ENCODE peak calls at places on chromosome 22, in nine cellular contexts. K, S, A, I, W, M, R, X and T are unnamed samples.

GRCh38 chr22:49954354-49954753 is 6.2 kb upstream of the PIM3 start:
- DNase-seq in K (no peak), S (no peak), A (no peak), I (no peak), W (no peak), M (no peak), R (no peak), X (no peak), T (no peak)

GRCh38 chr22:46337870-46338269 is 2.4 kb downstream of the TRMU start:
- DNase-seq in K (no peak), S (no peak), A (no peak), I (no peak), W (no peak), M (no peak), R (no peak), X (no peak), T (no peak)

GRCh38 chr22:33579448-33580093 is 340.7 kb downstream of the LARGE1 start:
- DNase-seq in K (peak), S (no peak), A (peak), I (peak), W (peak), M (peak), R (peak), X (peak), T (peak)

GRCh38 chr22:44338183-44338812 is 25.5 kb upstream of the SHISAL1 start:
- DNase-seq in K (no peak), S (no peak), A (no peak), I (no peak), W (no peak), M (no peak), R (no peak), X (peak), T (no peak)

GRCh38 chr22:35734517-35734827 is 16.8 kb downstream of the APOL5 start:
- DNase-seq in K (no peak), S (no peak), A (no peak), I (no peak), W (no peak), M (no peak), R (no peak), X (no peak), T (no peak)

GRCh38 chr22:37173709-37174108 is 14.3 kb downstream of the C1QTNF6 start:
- DNase-seq in K (no peak), S (no peak), A (peak), I (no peak), W (no peak), M (no peak), R (no peak), X (peak), T (no peak)

GRCh38 chr22:26846645-26847044 is 189.3 kb downstream of the MIAT start:
- DNase-seq in K (no peak), S (no peak), A (no peak), I (no peak), W (no peak), M (no peak), R (no peak), X (no peak), T (no peak)

GRCh38 chr22:29635734-29636357 is 32.4 kb downstream of the NF2 start:
- DNase-seq in K (peak), S (no peak), A (no peak), I (no peak), W (peak), M (peak), R (no peak), X (no peak), T (peak)

GRCh38 chr22:35349368-35349703 is 31.6 kb upstream of the HMOX1 start:
- DNase-seq in K (no peak), S (no peak), A (no peak), I (no peak), W (no peak), M (no peak), R (no peak), X (no peak), T (no peak)

GRCh38 chr22:42937164-42937854 is 77.6 kb downstream of the PACSIN2 start:
- DNase-seq in K (no peak), S (peak), A (peak), I (no peak), W (peak), M (peak), R (peak), X (peak), T (no peak)

GRCh38 chr22:20107951-20108756 is 7.8 kb upstream of the RANBP1 start:
- DNase-seq in K (no peak), S (no peak), A (no peak), I (no peak), W (no peak), M (no peak), R (no peak), X (no peak), T (no peak)

GRCh38 chr22:25448435-25449051 is 115.9 kb upstream of the GRK3 start:
- DNase-seq in K (no peak), S (no peak), A (no peak), I (no peak), W (peak), M (no peak), R (no peak), X (no peak), T (no peak)

GRCh38 chr22:46513908-46514550 is 23.4 kb downstream of the CELSR1 start:
- DNase-seq in K (no peak), S (no peak), A (no peak), I (no peak), W (peak), M (no peak), R (no peak), X (no peak), T (no peak)

GRCh38 chr22:20867179-20868099 is 8.6 kb downstream of the SNAP29 start:
- DNase-seq in K (no peak), S (no peak), A (peak), I (no peak), W (no peak), M (no peak), R (peak), X (peak), T (no peak)

GRCh38 chr22:32707971-32708370 is 93.5 kb upstream of the TIMP3 start:
- DNase-seq in K (no peak), S (no peak), A (no peak), I (no peak), W (no peak), M (no peak), R (no peak), X (no peak), T (no peak)

GRCh38 chr22:20238567-20239062 is 29.5 kb downstream of the RTN4R start:
- DNase-seq in K (peak), S (no peak), A (no peak), I (peak), W (peak), M (peak), R (peak), X (no peak), T (no peak)

GRCh38 chr22:49930596-49931412 is 12.4 kb downstream of the CRELD2 start:
- DNase-seq in K (peak), S (no peak), A (peak), I (no peak), W (peak), M (no peak), R (peak), X (no peak), T (no peak)

GRCh38 chr22:39117585-39118191 is 20.6 kb downstream of the APOBEC3H start:
- DNase-seq in K (peak), S (no peak), A (no peak), I (peak), W (peak), M (no peak), R (no peak), X (peak), T (peak)

GRCh38 chr22:17724678-17725464 is 49.4 kb downstream of the BID start:
- DNase-seq in K (no peak), S (no peak), A (no peak), I (no peak), W (no peak), M (no peak), R (no peak), X (no peak), T (no peak)

GRCh38 chr22:49719046-49719445 is 108.6 kb downstream of the BRD1 start:
- DNase-seq in K (no peak), S (no peak), A (no peak), I (no peak), W (no peak), M (no peak), R (no peak), X (no peak), T (no peak)

GRCh38 chr22:17198188-17199130 is 20.8 kb downstream of the ADA2 start:
- DNase-seq in K (no peak), S (no peak), A (no peak), I (no peak), W (no peak), M (no peak), R (peak), X (no peak), T (no peak)

GRCh38 chr22:27129266-27129665 is 471.9 kb downstream of the MIAT start:
- DNase-seq in K (peak), S (no peak), A (no peak), I (no peak), W (peak), M (no peak), R (no peak), X (no peak), T (no peak)

GRCh38 chr22:38872831-38873248 is 824 bp upstream of the CBX6 start:
- DNase-seq in K (no peak), S (no peak), A (peak), I (no peak), W (no peak), M (no peak), R (peak), X (peak), T (no peak)

GRCh38 chr22:21760640-21761039 is 25.0 kb upstream of the YPEL1 start:
- DNase-seq in K (no peak), S (peak), A (no peak), I (no peak), W (peak), M (no peak), R (no peak), X (no peak), T (peak)

GRCh38 chr22:44952863-44953790 is 56.7 kb downstream of the PHF21B start:
- DNase-seq in K (peak), S (no peak), A (no peak), I (no peak), W (no peak), M (no peak), R (no peak), X (no peak), T (no peak)

GRCh38 chr22:44604455-44604854 is 97.5 kb upstream of the PRR5 start:
- DNase-seq in K (no peak), S (no peak), A (no peak), I (no peak), W (no peak), M (no peak), R (no peak), X (no peak), T (no peak)

GRCh38 chr22:28441720-28442263 is 237.8 kb downstream of the TTC28 start:
- DNase-seq in K (no peak), S (no peak), A (no peak), I (no peak), W (no peak), M (peak), R (no peak), X (no peak), T (no peak)

GRCh38 chr22:42961815-42962214 is 53.1 kb downstream of the PACSIN2 start:
- DNase-seq in K (no peak), S (no peak), A (no peak), I (no peak), W (no peak), M (no peak), R (no peak), X (no peak), T (no peak)

GRCh38 chr22:39514373-39514973 is 5.9 kb upstream of the ATF4 start:
- DNase-seq in K (peak), S (no peak), A (no peak), I (peak), W (no peak), M (no peak), R (peak), X (no peak), T (no peak)

GRCh38 chr22:19722175-19722914 is 994 bp upstream of the GP1BB start:
- DNase-seq in K (no peak), S (no peak), A (no peak), I (no peak), W (no peak), M (no peak), R (no peak), X (no peak), T (no peak)

GRCh38 chr22:38106814-38107578 is 3.5 kb downstream of the BAIAP2L2 start:
- DNase-seq in K (no peak), S (no peak), A (no peak), I (no peak), W (no peak), M (no peak), R (no peak), X (no peak), T (no peak)

GRCh38 chr22:20463324-20464095 is 25.9 kb upstream of the SCARF2 start:
- DNase-seq in K (no peak), S (no peak), A (no peak), I (peak), W (no peak), M (no peak), R (no peak), X (no peak), T (no peak)

GRCh38 chr22:37431811-37432707 is 4.8 kb upstream of the ELFN2 start:
- DNase-seq in K (peak), S (peak), A (no peak), I (no peak), W (peak), M (peak), R (no peak), X (no peak), T (peak)

GRCh38 chr22:19488884-19489843 is 9.4 kb downstream of the CDC45 start:
- DNase-seq in K (no peak), S (no peak), A (no peak), I (no peak), W (no peak), M (no peak), R (no peak), X (no peak), T (no peak)

GRCh38 chr22:45612451-45612901 is 59.2 kb upstream of the ATXN10 start:
- DNase-seq in K (no peak), S (peak), A (peak), I (peak), W (peak), M (peak), R (peak), X (peak), T (peak)

GRCh38 chr22:19430890-19431541 is 517 bp downstream of the HIRA start:
- DNase-seq in K (peak), S (no peak), A (no peak), I (no peak), W (peak), M (no peak), R (no peak), X (no peak), T (no peak)

GRCh38 chr22:31628969-31629723 is 32.9 kb downstream of the PISD start:
- DNase-seq in K (no peak), S (no peak), A (no peak), I (no peak), W (no peak), M (no peak), R (no peak), X (no peak), T (no peak)
- TF ChIP-seq CTCF in K (peak), S (no peak), A (no peak), I (no peak), W (no peak), M (no peak), R (no peak), X (no peak), T (no peak)

GRCh38 chr22:23079814-23080521 is 9.6 kb downstream of the GNAZ start:
- DNase-seq in K (no peak), S (no peak), A (no peak), I (no peak), W (no peak), M (no peak), R (no peak), X (no peak), T (no peak)
- TF ChIP-seq CTCF in K (no peak), S (no peak), A (no peak), I (no peak), W (no peak), M (no peak), R (no peak), X (no peak), T (no peak)

GRCh38 chr22:41831828-41832552 is 915 bp upstream of the SREBF2 start:
- DNase-seq in K (peak), S (no peak), A (no peak), I (no peak), W (no peak), M (no peak), R (no peak), X (no peak), T (no peak)

GRCh38 chr22:41831383-41831782 is 1.5 kb upstream of the SREBF2 start:
- DNase-seq in K (no peak), S (no peak), A (no peak), I (no peak), W (no peak), M (no peak), R (no peak), X (no peak), T (no peak)

GRCh38 chr22:41832553-41833368 is at the start of gene SREBF2:
- DNase-seq in K (peak), S (peak), A (peak), I (peak), W (peak), M (peak), R (peak), X (peak), T (peak)

GRCh38 chr22:41834005-41834975 is 1.4 kb downstream of the SREBF2 start:
- DNase-seq in K (no peak), S (no peak), A (no peak), I (no peak), W (no peak), M (no peak), R (no peak), X (no peak), T (no peak)

DNA sequence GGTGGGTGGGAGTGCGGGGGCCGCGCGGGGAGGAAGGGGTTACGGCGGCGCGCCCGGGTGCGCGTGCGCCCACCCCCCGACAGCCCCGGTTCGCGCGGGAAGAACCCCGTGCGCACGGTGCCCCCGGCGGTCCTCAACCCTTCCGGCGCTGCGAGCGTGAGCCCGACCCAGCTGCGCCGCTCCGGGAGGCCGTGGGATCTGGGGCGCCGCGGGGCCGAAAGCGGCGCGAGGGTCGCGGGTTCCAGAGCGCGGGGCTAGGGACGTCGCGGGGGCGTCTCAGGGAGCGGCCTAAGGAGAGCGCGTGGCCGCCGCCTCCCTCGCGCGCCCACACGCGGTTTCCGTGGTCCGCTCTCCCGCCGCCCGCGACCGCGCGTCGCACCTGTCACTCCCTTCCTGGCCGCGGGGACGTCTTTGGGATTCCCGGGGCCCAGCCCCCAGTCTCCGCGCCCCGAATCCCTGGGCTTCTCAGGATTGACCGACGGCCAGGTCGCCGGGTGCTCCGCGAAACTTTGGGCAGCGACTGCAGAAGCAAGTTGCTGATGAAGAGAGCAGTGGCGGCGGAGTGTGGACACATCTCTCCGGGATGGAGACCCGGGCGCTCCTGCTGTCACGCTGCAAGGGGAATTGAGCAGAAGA is 582 bp downstream of the SREBF2 start:
- DNase-seq in K (peak), S (no peak), A (no peak), I (peak), W (peak), M (no peak), R (peak), X (peak), T (no peak)
- TF ChIP-seq CTCF in K (no peak), S (no peak), A (no peak), I (no peak), W (no peak), M (no peak), R (no peak), X (no peak), T (no peak)

DNA sequence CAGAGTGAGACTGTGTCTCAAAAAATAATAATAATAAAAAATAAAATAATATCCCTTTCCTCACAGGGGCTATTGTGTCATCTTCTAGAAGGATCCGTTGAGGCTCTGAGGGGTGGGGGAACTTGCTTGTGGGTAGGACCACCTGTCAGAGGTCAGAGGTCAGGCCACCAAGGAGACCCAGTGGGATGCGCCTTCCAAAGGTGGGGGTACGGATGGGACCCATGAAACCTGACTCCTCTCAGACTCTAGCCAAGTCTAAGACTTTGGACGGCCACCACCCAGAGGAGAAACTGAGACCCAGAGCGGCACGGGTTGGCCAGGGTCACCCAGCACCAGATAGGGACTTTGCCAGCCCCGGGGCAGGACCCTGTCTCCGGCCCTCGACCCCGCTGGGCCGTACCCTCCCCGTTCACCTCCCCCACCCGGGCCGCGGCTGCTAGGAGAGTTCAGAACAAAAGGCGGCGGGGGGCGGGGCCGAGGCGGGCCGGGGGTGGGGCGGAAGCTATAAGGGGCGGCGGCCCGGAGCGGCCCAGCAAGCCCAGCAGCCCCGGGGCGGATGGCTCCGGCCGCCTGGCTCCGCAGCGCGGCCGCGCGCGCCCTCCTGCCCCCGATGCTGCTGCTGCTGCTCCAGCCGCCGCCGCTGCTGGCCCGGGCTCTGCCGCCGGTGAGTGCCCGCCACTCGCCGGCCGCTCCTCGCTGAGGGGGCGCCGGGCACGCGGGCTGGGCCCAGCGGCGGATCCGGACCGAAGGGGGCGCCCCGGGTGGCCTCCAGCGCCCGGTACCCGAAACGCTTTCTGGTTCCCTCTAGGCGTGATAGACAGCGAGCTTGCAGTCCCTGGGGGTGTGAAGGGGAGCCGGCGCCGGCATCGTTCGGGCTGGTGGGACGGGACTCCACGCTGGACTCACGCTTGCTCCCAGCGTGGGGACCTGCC is at the start of gene MMP11:
- DNase-seq in K (peak), S (no peak), A (no peak), I (peak), W (no peak), M (peak), R (peak), X (peak), T (no peak)
- TF ChIP-seq CTCF in K (no peak), S (no peak), A (no peak), I (no peak), W (no peak), M (peak), R (peak), X (no peak), T (no peak)

DNA sequence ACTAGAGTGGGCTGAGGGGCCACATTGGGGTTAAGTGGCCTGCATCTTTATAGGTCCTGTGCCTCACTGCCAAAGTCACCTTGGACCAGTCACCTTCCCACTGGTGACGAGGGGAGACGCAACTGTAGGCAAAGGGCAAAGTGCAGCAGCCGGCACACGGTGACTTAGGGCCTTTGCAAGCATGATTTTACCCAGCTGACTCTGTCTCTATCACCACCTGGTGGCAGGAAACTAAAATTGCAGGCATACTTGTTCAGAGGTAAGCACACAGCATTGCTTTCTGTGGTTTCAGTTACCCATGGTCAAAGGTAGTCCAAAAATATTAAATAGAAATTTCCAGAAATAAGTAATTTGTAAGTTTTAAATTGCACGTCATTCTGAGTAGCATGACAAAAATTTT is 1164.4 kb downstream of the BRD1 start:
- DNase-seq in K (peak), S (no peak), A (no peak), I (no peak), W (no peak), M (no peak), R (no peak), X (no peak), T (no peak)
- TF ChIP-seq CTCF in K (peak), S (peak), A (no peak), I (no peak), W (peak), M (no peak), R (no peak), X (no peak), T (no peak)